ENCODE peak calls at places on chromosome 12, in five cellular contexts. Q is CD8-positive, alpha-beta memory T cell; P is psoas muscle; Z is lower lobe of right lung; R is transverse colon. X is an unnamed sample. For H3K4me1, the result is how much of the 10 kb centered on the place peaks cover.

GRCh38 chr12:593396-593976 is 69.8 kb downstream of the NINJ2 start:
- DNase-seq in Q (no peak), P (no peak), Z (no peak), R (no peak), X (no peak)

GRCh38 chr12:12714276-12715001 is 2.7 kb upstream of the CDKN1B start:
- DNase-seq in Q (peak), P (no peak), Z (peak), R (peak), X (peak)

GRCh38 chr12:107328442-107329133 is 235.2 kb upstream of the CRY1 start:
- DNase-seq in Q (no peak), P (no peak), Z (no peak), R (no peak), X (no peak)

GRCh38 chr12:82663893-82664292 is 22.8 kb upstream of the TMTC2 start:
- DNase-seq in Q (no peak), P (no peak), Z (no peak), R (no peak), X (no peak)

GRCh38 chr12:62719027-62719426 is 215.9 kb downstream of the PPM1H start:
- DNase-seq in Q (no peak), P (no peak), Z (no peak), R (no peak), X (no peak)

GRCh38 chr12:12776261-12776660 is 9.2 kb upstream of the APOLD1 start:
- DNase-seq in Q (no peak), P (no peak), Z (no peak), R (peak), X (peak)

GRCh38 chr12:124518051-124518932 is 49.1 kb downstream of the NCOR2 start:
- DNase-seq in Q (no peak), P (peak), Z (peak), R (peak), X (peak)

GRCh38 chr12:6936642-6937480 is 6.8 kb upstream of the RNU7-1 start:
- DNase-seq in Q (peak), P (peak), Z (no peak), R (no peak), X (peak)

GRCh38 chr12:112906712-112907414 is at the start of gene OAS1:
- DNase-seq in Q (peak), P (no peak), Z (no peak), R (peak), X (peak)

GRCh38 chr12:6533653-6534157 is 612 bp upstream of the GAPDH start:
- DNase-seq in Q (peak), P (peak), Z (peak), R (peak), X (peak)

GRCh38 chr12:57240069-57240921 is 10.7 kb downstream of the STAC3 start:
- DNase-seq in Q (peak), P (peak), Z (peak), R (peak), X (peak)

GRCh38 chr12:28059678-28060077 is 87.1 kb upstream of the PTHLH start:
- DNase-seq in Q (no peak), P (no peak), Z (no peak), R (no peak), X (no peak)

GRCh38 chr12:11695321-11695720 is 45.8 kb downstream of the ETV6 start:
- DNase-seq in Q (no peak), P (no peak), Z (no peak), R (no peak), X (no peak)

GRCh38 chr12:68042212-68042699 is 53.0 kb downstream of the IFNG-AS1 start:
- DNase-seq in Q (no peak), P (no peak), Z (no peak), R (no peak), X (no peak)

GRCh38 chr12:48296586-48297396 is 53.9 kb downstream of the ZNF641 start:
- DNase-seq in Q (peak), P (peak), Z (peak), R (peak), X (peak)

GRCh38 chr12:14272954-14273910 is 92.2 kb upstream of the ATF7IP start:
- DNase-seq in Q (no peak), P (no peak), Z (no peak), R (no peak), X (no peak)

GRCh38 chr12:7375145-7375543 is 68.8 kb downstream of the CD163L1 start:
- DNase-seq in Q (no peak), P (no peak), Z (no peak), R (no peak), X (no peak)

GRCh38 chr12:64633940-64634337 is 23.6 kb downstream of the RASSF3 start:
- DNase-seq in Q (no peak), P (no peak), Z (peak), R (peak), X (peak)

GRCh38 chr12:105510526-105510925 is 180.0 kb downstream of the C12orf75 start:
- DNase-seq in Q (no peak), P (no peak), Z (no peak), R (no peak), X (no peak)

GRCh38 chr12:50537538-50537919 is 32.7 kb downstream of the DIP2B start:
- DNase-seq in Q (no peak), P (no peak), Z (no peak), R (no peak), X (no peak)

GRCh38 chr12:49866859-49867579 is 24.1 kb upstream of the BCDIN3D start:
- DNase-seq in Q (peak), P (peak), Z (peak), R (peak), X (peak)

GRCh38 chr12:50505945-50506344 is 1.2 kb downstream of the DIP2B start:
- DNase-seq in Q (no peak), P (no peak), Z (no peak), R (peak), X (no peak)

GRCh38 chr12:13536219-13536910 is 339.8 kb downstream of the EMP1 start:
- DNase-seq in Q (no peak), P (no peak), Z (no peak), R (no peak), X (no peak)

GRCh38 chr12:65074932-65075331 is 46.2 kb downstream of the WIF1 start:
- DNase-seq in Q (no peak), P (no peak), Z (no peak), R (no peak), X (no peak)

GRCh38 chr12:101174576-101174975 is 35.5 kb downstream of the SLC5A8 start:
- DNase-seq in Q (no peak), P (no peak), Z (no peak), R (peak), X (peak)

GRCh38 chr12:107368586-107368985 is 275.2 kb upstream of the CRY1 start:
- DNase-seq in Q (no peak), P (no peak), Z (no peak), R (no peak), X (no peak)

GRCh38 chr12:124075836-124076235 is 102.8 kb downstream of the ZNF664 start:
- DNase-seq in Q (no peak), P (no peak), Z (no peak), R (no peak), X (no peak)

GRCh38 chr12:122836027-122836921 is 1.0 kb downstream of the HIP1R start:
- DNase-seq in Q (peak), P (no peak), Z (peak), R (peak), X (peak)

GRCh38 chr12:43069768-43070221 is 480.2 kb upstream of the PRICKLE1 start:
- DNase-seq in Q (no peak), P (peak), Z (no peak), R (no peak), X (no peak)

GRCh38 chr12:13588574-13588973 is 392.0 kb downstream of the EMP1 start:
- DNase-seq in Q (no peak), P (no peak), Z (no peak), R (no peak), X (no peak)

GRCh38 chr12:131274906-131275305 is 321.2 kb downstream of the ADGRD1 start:
- DNase-seq in Q (no peak), P (peak), Z (peak), R (no peak), X (no peak)

GRCh38 chr12:123398177-123398916 is 14.4 kb downstream of the KMT5A start:
- DNase-seq in Q (no peak), P (peak), Z (no peak), R (peak), X (peak)

GRCh38 chr12:15928870-15929571 is 17.9 kb downstream of the DERA start:
- DNase-seq in Q (no peak), P (no peak), Z (no peak), R (no peak), X (no peak)

GRCh38 chr12:96295532-96296160 is 101.5 kb downstream of the ELK3 start:
- DNase-seq in Q (no peak), P (no peak), Z (no peak), R (no peak), X (no peak)

GRCh38 chr12:26287666-26288408 is 92.5 kb downstream of the SSPN start:
- DNase-seq in Q (no peak), P (peak), Z (no peak), R (no peak), X (no peak)

GRCh38 chr12:104502662-104503061 is 45.9 kb downstream of the CHST11 start:
- DNase-seq in Q (no peak), P (no peak), Z (no peak), R (no peak), X (no peak)

DNA sequence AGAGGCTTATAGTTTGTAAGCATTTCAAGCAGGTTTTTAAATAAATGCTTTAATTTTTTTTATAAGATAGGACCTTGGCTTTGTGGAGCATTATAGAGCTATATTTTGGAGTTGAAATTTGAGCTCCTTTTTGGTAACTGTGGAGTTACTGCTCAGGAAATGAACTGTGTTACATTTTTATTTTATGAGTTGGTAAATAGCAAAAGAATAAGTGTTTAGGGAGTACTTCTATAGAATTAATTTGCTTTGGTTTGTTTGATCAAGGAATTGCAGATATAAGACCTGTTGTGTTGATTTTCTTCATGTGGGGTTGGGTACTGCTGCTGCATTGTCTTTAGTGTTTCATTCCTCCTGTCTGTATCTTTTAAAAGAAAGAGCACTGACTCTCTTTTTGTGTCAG is 3.5 kb downstream of the ATP2A2 start:
- DNase-seq in Q (no peak), P (no peak), Z (no peak), R (no peak), X (no peak)
- H3K4me1 ChIP-seq in Q (half or more), P (under half), Z (half or more), R (under half), X (under half)

GRCh38 chr12:54075431-54075830 is 21.8 kb downstream of the HOXC4 start:
- DNase-seq in Q (no peak), P (no peak), Z (no peak), R (no peak), X (no peak)
- H3K4me1 ChIP-seq in Q (under half), P (under half), Z (under half), R (under half), X (under half)

DNA sequence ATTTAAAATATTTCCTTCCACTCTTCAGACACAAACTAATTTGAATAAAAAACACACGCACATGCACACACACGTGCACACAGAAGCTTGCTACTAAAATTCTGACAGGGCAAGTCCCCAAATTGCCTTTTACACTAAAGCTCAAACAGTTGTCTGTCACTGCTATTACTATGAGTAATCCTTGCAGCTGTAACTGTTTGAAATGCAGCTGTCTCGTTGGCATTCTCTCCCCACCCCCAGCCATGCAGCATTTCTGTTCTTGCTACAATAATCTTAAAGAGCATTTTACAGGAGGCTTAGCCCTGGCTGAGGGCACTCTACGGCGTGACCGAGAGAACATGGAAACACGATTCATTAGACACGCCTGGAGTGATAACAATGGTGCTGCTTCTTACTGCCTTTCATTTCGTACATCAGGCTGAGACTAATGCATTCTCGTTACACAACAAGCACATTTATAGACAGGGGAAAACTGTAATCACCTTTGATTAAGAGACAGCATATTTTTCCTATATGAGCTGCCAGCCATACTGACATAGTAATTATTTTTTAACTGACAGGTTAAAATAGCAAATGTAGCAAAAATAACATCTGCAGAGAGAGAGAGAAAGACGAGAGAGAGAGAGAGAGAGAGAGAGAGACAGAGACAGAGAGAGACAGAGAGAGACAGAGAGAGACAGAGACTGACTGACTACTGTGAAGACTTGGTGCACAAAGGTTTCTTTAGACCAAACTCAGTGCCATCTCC is 153.8 kb downstream of the MED13L start:
- DNase-seq in Q (no peak), P (peak), Z (peak), R (peak), X (no peak)
- H3K4me1 ChIP-seq in Q (under half), P (half or more), Z (half or more), R (under half), X (under half)

GRCh38 chr12:132698336-132698735 is 10.9 kb downstream of the PXMP2 start:
- DNase-seq in Q (no peak), P (no peak), Z (no peak), R (no peak), X (no peak)
- H3K4me1 ChIP-seq in Q (under half), P (under half), Z (under half), R (under half), X (under half)